ENCODE peak calls at places on chromosomes 11 and 22, in ten cellular contexts. L is amniotic stem cell, H is astrocyte of the hippocampus, A is activated T-cell treated with anti-CD3 and anti-CD28 coated beads for 1 hour, M is EL, K is DND-41, F is HCEC 1CT, Q is HCT116, V is RPMI8226, X is ACHN. I is an unnamed sample.

GRCh38 chr22:21641417-21641794 is 696 bp upstream of the SDF2L1 start:
- DNase-seq in K (no peak), L (peak), M (peak), F (peak), V (peak), X (peak), H (peak), A (no peak), Q (no peak), I (peak)

GRCh38 chr11:11422291-11423128 is 69.5 kb upstream of the CSNK2A3 start:
- DNase-seq in Q (no peak), M (no peak), V (no peak), L (no peak), X (no peak), F (no peak), H (peak), A (no peak), K (no peak), I (no peak)

GRCh38 chr11:15750535-15751297 is 605.6 kb downstream of the SOX6 start:
- DNase-seq in K (no peak), X (no peak), M (no peak), A (no peak), L (no peak), F (no peak), Q (no peak), V (no peak), H (no peak), I (no peak)

GRCh38 chr11:132874638-132875037 is 657.7 kb downstream of the OPCML start:
- DNase-seq in K (no peak), Q (no peak), L (peak), F (peak), M (peak), H (peak), V (no peak), X (no peak), A (no peak), I (no peak)

GRCh38 chr11:77201370-77201769 is 73.3 kb downstream of the MYO7A start:
- DNase-seq in L (no peak), X (no peak), M (no peak), F (no peak), H (no peak), Q (no peak), V (no peak), A (no peak), K (no peak), I (no peak)

GRCh38 chr22:36334081-36334831 is 53.5 kb downstream of the MYH9 start:
- DNase-seq in M (no peak), F (no peak), L (no peak), H (no peak), Q (no peak), K (no peak), X (no peak), A (no peak), V (no peak), I (peak)

GRCh38 chr11:77690649-77691048 is 53.1 kb upstream of the CLNS1A start:
- DNase-seq in K (no peak), X (no peak), F (no peak), Q (no peak), V (no peak), L (no peak), M (no peak), A (no peak), H (no peak), I (no peak)

GRCh38 chr11:75768112-75768908 is at the start of gene DGAT2:
- DNase-seq in L (no peak), K (no peak), M (peak), F (no peak), Q (peak), A (peak), X (peak), H (peak), V (peak), I (peak)

GRCh38 chr11:117588166-117588810 is 208.7 kb downstream of the DSCAML1 start:
- DNase-seq in H (no peak), M (no peak), K (no peak), Q (no peak), L (no peak), X (no peak), A (no peak), F (no peak), V (no peak), I (no peak)

GRCh38 chr11:23284626-23285025 is 424.4 kb upstream of the CCDC179 start:
- DNase-seq in M (peak), L (no peak), H (peak), X (no peak), V (no peak), Q (no peak), F (peak), K (no peak), A (no peak), I (no peak)

GRCh38 chr11:27290261-27290660 is 72.8 kb downstream of the CCDC34 start:
- DNase-seq in X (no peak), Q (no peak), A (no peak), L (no peak), K (no peak), H (no peak), V (no peak), F (peak), M (no peak), I (no peak)

GRCh38 chr11:70769106-70769505 is 370.8 kb downstream of the CTTN start:
- DNase-seq in A (no peak), M (no peak), V (no peak), L (no peak), H (no peak), F (no peak), X (no peak), K (no peak), Q (no peak), I (peak)

GRCh38 chr11:130124096-130124495 is 35.5 kb upstream of the ST14 start:
- DNase-seq in V (no peak), M (peak), K (no peak), X (peak), F (peak), A (no peak), Q (peak), H (peak), L (peak), I (peak)

GRCh38 chr11:86196291-86196690 is 48.3 kb upstream of the EED start:
- DNase-seq in K (no peak), V (no peak), F (no peak), H (no peak), Q (no peak), A (no peak), X (no peak), M (no peak), L (no peak), I (no peak)

GRCh38 chr11:2581151-2581930 is 118.5 kb downstream of the KCNQ1OT1 start:
- DNase-seq in Q (no peak), L (no peak), A (no peak), V (no peak), H (no peak), X (no peak), F (no peak), K (peak), M (no peak), I (no peak)

GRCh38 chr11:108525161-108525560 is 27.0 kb upstream of the POGLUT3 start:
- DNase-seq in V (no peak), F (no peak), M (no peak), A (no peak), H (no peak), K (no peak), L (no peak), X (no peak), Q (no peak), I (no peak)

I was measured in PC-9.